ENCODE peak calls at places on chromosomes 13 and 19, in eight cellular contexts. H is activated naive CD8-positive, alpha-beta T cell treated with anti-CD3 and anti-CD28 coated beads for 36 hours; E is stimulated activated CD8-positive, alpha-beta memory T cell treated with anti-CD3 and anti-CD28 coated beads, Interleukin-7, amount 100 ng/mL, for 48 hours; X is breast epithelium; K is activated CD4-positive, alpha-beta T cell treated with anti-CD3 and anti-CD28 coated beads for 24 hours; N is A549; U is GM04503; J is thoracic aorta. P is an unnamed sample.

GRCh38 chr19:19554074-19555023 is 16.3 kb downstream of the CILP2 start:
- DNase-seq in H (peak; percentile 54), E (peak; percentile 37), X (no peak), K (peak; percentile 54), N (no peak), U (no peak), J (no peak), P (peak; percentile 60)

GRCh38 chr19:52170304-52170703 is 1.1 kb downstream of the ZNF836 start:
- DNase-seq in H (peak; percentile 2), E (no peak), X (no peak), K (no peak), N (no peak), U (no peak), J (no peak), P (peak; percentile 7)

GRCh38 chr19:29292146-29292545 is 79.2 kb upstream of the UQCRFS1 start:
- DNase-seq in H (no peak), E (no peak), X (no peak), K (no peak), N (no peak), U (no peak), J (no peak), P (no peak)

GRCh38 chr19:31178833-31179470 is 170.3 kb downstream of the TSHZ3 start:
- DNase-seq in H (no peak), E (no peak), X (no peak), K (no peak), N (no peak), U (no peak), J (no peak), P (no peak)

GRCh38 chr13:36344886-36345437 is 1.2 kb downstream of the SPART start:
- DNase-seq in H (peak; percentile 2), E (no peak), X (no peak), K (no peak), N (no peak), U (no peak), J (no peak), P (peak; percentile 10)

GRCh38 chr13:113123226-113124150 is 889 bp downstream of the F10 start:
- DNase-seq in H (no peak), E (no peak), X (no peak), K (no peak), N (no peak), U (no peak), J (no peak), P (no peak)

GRCh38 chr13:112704634-112705145 is 14.9 kb downstream of the ATP11A start:
- DNase-seq in H (no peak), E (no peak), X (no peak), K (no peak), N (no peak), U (no peak), J (no peak), P (no peak)

GRCh38 chr13:27634231-27634630 is 12.5 kb downstream of the POLR1D start:
- DNase-seq in H (no peak), E (no peak), X (peak; percentile 30), K (no peak), N (no peak), U (no peak), J (no peak), P (no peak)

GRCh38 chr19:6325614-6326013 is 7.8 kb downstream of the ACER1 start:
- DNase-seq in H (no peak), E (no peak), X (no peak), K (no peak), N (no peak), U (no peak), J (no peak), P (no peak)

GRCh38 chr13:90686438-90686837 is 661.0 kb upstream of the MIR17HG start:
- DNase-seq in H (no peak), E (no peak), X (no peak), K (no peak), N (no peak), U (peak; percentile 53), J (no peak), P (no peak)

GRCh38 chr19:4624301-4624700 is 15.0 kb upstream of the TNFAIP8L1 start:
- DNase-seq in H (no peak), E (no peak), X (no peak), K (no peak), N (no peak), U (no peak), J (no peak), P (no peak)

GRCh38 chr19:44719262-44719701 is 20.3 kb downstream of the CEACAM16 start:
- DNase-seq in H (no peak), E (no peak), X (no peak), K (no peak), N (no peak), U (no peak), J (no peak), P (no peak)

GRCh38 chr13:93345642-93346220 is 119.1 kb downstream of the GPC6 start:
- DNase-seq in H (no peak), E (no peak), X (no peak), K (no peak), N (no peak), U (peak; percentile 23), J (no peak), P (no peak)

GRCh38 chr13:113730145-113730750 is 28.8 kb upstream of the TMEM255B start:
- DNase-seq in H (no peak), E (no peak), X (no peak), K (no peak), N (no peak), U (no peak), J (no peak), P (no peak)

GRCh38 chr13:69374036-69374435 is 733.6 kb upstream of the ATXN8OS start:
- DNase-seq in H (no peak), E (no peak), X (no peak), K (no peak), N (no peak), U (no peak), J (no peak), P (no peak)

GRCh38 chr19:10508707-10509106 is 5.6 kb upstream of the KEAP1 start:
- DNase-seq in H (peak; percentile 47), E (peak; percentile 58), X (no peak), K (no peak), N (no peak), U (no peak), J (no peak), P (peak; percentile 21)

P was measured in stimulated activated naive CD8-positive, alpha-beta T cell treated with anti-CD3 and anti-CD28 coated beads, Interleukin-15, amount 100 ng/mL, for 72 hours.